ENCODE peak calls at places on chromosome 20, in seven cellular contexts. One of them, this sample, is unnamed.

GRCh38 chr20:60294627-60295026 is 336.4 kb downstream of the CDH26 start:
- DNase-seq in stimulated activated naive B cell treated with anti-CD40 and anti-IgM and Interleukin-4, amounts not matched to agents 10 μg/mL and 1 μg/mL and 100 μg/mL, for 72 hours: no peak
- DNase-seq in left ventricle myocardium inferior: no peak
- DNase-seq in stimulated activated CD4-positive, alpha-beta T cell treated with anti-CD3 and anti-CD28 coated beads, TNF-alpha, amount 100 ng/mL, for 4 hours: no peak
- DNase-seq in RWPE1: no peak
- DNase-seq in heart right ventricle: no peak
- DNase-seq in nephron progenitor cell: no peak
- DNase-seq in this sample: no peak

GRCh38 chr20:50427740-50428462 is 82.3 kb upstream of the PTPN1 start:
- DNase-seq in heart right ventricle: no peak
- DNase-seq in RWPE1: no peak
- DNase-seq in stimulated activated CD4-positive, alpha-beta T cell treated with anti-CD3 and anti-CD28 coated beads, TNF-alpha, amount 100 ng/mL, for 4 hours: no peak
- DNase-seq in stimulated activated naive B cell treated with anti-CD40 and anti-IgM and Interleukin-4, amounts not matched to agents 10 μg/mL and 1 μg/mL and 100 μg/mL, for 72 hours: no peak
- DNase-seq in nephron progenitor cell: no peak
- DNase-seq in left ventricle myocardium inferior: peak
- DNase-seq in this sample: no peak

GRCh38 chr20:57361517-57361916 is 10.5 kb downstream of the RAE1 start:
- DNase-seq in RWPE1: peak
- DNase-seq in heart right ventricle: no peak
- DNase-seq in stimulated activated naive B cell treated with anti-CD40 and anti-IgM and Interleukin-4, amounts not matched to agents 10 μg/mL and 1 μg/mL and 100 μg/mL, for 72 hours: no peak
- DNase-seq in stimulated activated CD4-positive, alpha-beta T cell treated with anti-CD3 and anti-CD28 coated beads, TNF-alpha, amount 100 ng/mL, for 4 hours: no peak
- DNase-seq in nephron progenitor cell: no peak
- DNase-seq in left ventricle myocardium inferior: no peak
- DNase-seq in this sample: no peak

GRCh38 chr20:51536116-51537069 is 6.1 kb downstream of the NFATC2 start:
- DNase-seq in left ventricle myocardium inferior: no peak
- DNase-seq in heart right ventricle: no peak
- DNase-seq in nephron progenitor cell: no peak
- DNase-seq in stimulated activated CD4-positive, alpha-beta T cell treated with anti-CD3 and anti-CD28 coated beads, TNF-alpha, amount 100 ng/mL, for 4 hours: no peak
- DNase-seq in stimulated activated naive B cell treated with anti-CD40 and anti-IgM and Interleukin-4, amounts not matched to agents 10 μg/mL and 1 μg/mL and 100 μg/mL, for 72 hours: no peak
- DNase-seq in RWPE1: no peak
- DNase-seq in this sample: no peak

GRCh38 chr20:34713194-34713943 is 9.2 kb downstream of the TP53INP2 start:
- DNase-seq in stimulated activated naive B cell treated with anti-CD40 and anti-IgM and Interleukin-4, amounts not matched to agents 10 μg/mL and 1 μg/mL and 100 μg/mL, for 72 hours: no peak
- DNase-seq in heart right ventricle: peak
- DNase-seq in left ventricle myocardium inferior: no peak
- DNase-seq in RWPE1: peak
- DNase-seq in stimulated activated CD4-positive, alpha-beta T cell treated with anti-CD3 and anti-CD28 coated beads, TNF-alpha, amount 100 ng/mL, for 4 hours: no peak
- DNase-seq in nephron progenitor cell: no peak
- DNase-seq in this sample: no peak

GRCh38 chr20:1844723-1845523 is 50.3 kb upstream of the SIRPA start:
- DNase-seq in left ventricle myocardium inferior: peak
- DNase-seq in stimulated activated naive B cell treated with anti-CD40 and anti-IgM and Interleukin-4, amounts not matched to agents 10 μg/mL and 1 μg/mL and 100 μg/mL, for 72 hours: peak
- DNase-seq in stimulated activated CD4-positive, alpha-beta T cell treated with anti-CD3 and anti-CD28 coated beads, TNF-alpha, amount 100 ng/mL, for 4 hours: no peak
- DNase-seq in heart right ventricle: peak
- DNase-seq in RWPE1: no peak
- DNase-seq in nephron progenitor cell: no peak
- DNase-seq in this sample: no peak

GRCh38 chr20:19885981-19886665 is 128.1 kb downstream of the RIN2 start:
- DNase-seq in RWPE1: peak
- DNase-seq in stimulated activated naive B cell treated with anti-CD40 and anti-IgM and Interleukin-4, amounts not matched to agents 10 μg/mL and 1 μg/mL and 100 μg/mL, for 72 hours: no peak
- DNase-seq in stimulated activated CD4-positive, alpha-beta T cell treated with anti-CD3 and anti-CD28 coated beads, TNF-alpha, amount 100 ng/mL, for 4 hours: no peak
- DNase-seq in left ventricle myocardium inferior: peak
- DNase-seq in nephron progenitor cell: no peak
- DNase-seq in heart right ventricle: peak
- DNase-seq in this sample: no peak

GRCh38 chr20:50728981-50729874 is 2.2 kb upstream of the PARD6B start:
- DNase-seq in stimulated activated naive B cell treated with anti-CD40 and anti-IgM and Interleukin-4, amounts not matched to agents 10 μg/mL and 1 μg/mL and 100 μg/mL, for 72 hours: no peak
- DNase-seq in heart right ventricle: no peak
- DNase-seq in nephron progenitor cell: no peak
- DNase-seq in RWPE1: peak
- DNase-seq in left ventricle myocardium inferior: no peak
- DNase-seq in stimulated activated CD4-positive, alpha-beta T cell treated with anti-CD3 and anti-CD28 coated beads, TNF-alpha, amount 100 ng/mL, for 4 hours: no peak
- DNase-seq in this sample: no peak

GRCh38 chr20:44414346-44414714 is 58.8 kb downstream of the HNF4A start:
- DNase-seq in nephron progenitor cell: no peak
- DNase-seq in RWPE1: no peak
- DNase-seq in heart right ventricle: no peak
- DNase-seq in stimulated activated CD4-positive, alpha-beta T cell treated with anti-CD3 and anti-CD28 coated beads, TNF-alpha, amount 100 ng/mL, for 4 hours: no peak
- DNase-seq in stimulated activated naive B cell treated with anti-CD40 and anti-IgM and Interleukin-4, amounts not matched to agents 10 μg/mL and 1 μg/mL and 100 μg/mL, for 72 hours: no peak
- DNase-seq in left ventricle myocardium inferior: no peak
- DNase-seq in this sample: no peak

GRCh38 chr20:35610833-35611427 is 4.7 kb upstream of the SPAG4 start:
- DNase-seq in heart right ventricle: no peak
- DNase-seq in RWPE1: no peak
- DNase-seq in nephron progenitor cell: no peak
- DNase-seq in stimulated activated naive B cell treated with anti-CD40 and anti-IgM and Interleukin-4, amounts not matched to agents 10 μg/mL and 1 μg/mL and 100 μg/mL, for 72 hours: no peak
- DNase-seq in stimulated activated CD4-positive, alpha-beta T cell treated with anti-CD3 and anti-CD28 coated beads, TNF-alpha, amount 100 ng/mL, for 4 hours: no peak
- DNase-seq in left ventricle myocardium inferior: no peak
- DNase-seq in this sample: no peak

GRCh38 chr20:25299801-25300200 is 51.9 kb downstream of the PYGB start:
- DNase-seq in heart right ventricle: no peak
- DNase-seq in left ventricle myocardium inferior: no peak
- DNase-seq in RWPE1: peak
- DNase-seq in stimulated activated CD4-positive, alpha-beta T cell treated with anti-CD3 and anti-CD28 coated beads, TNF-alpha, amount 100 ng/mL, for 4 hours: no peak
- DNase-seq in stimulated activated naive B cell treated with anti-CD40 and anti-IgM and Interleukin-4, amounts not matched to agents 10 μg/mL and 1 μg/mL and 100 μg/mL, for 72 hours: no peak
- DNase-seq in nephron progenitor cell: no peak
- DNase-seq in this sample: no peak

GRCh38 chr20:57007171-57007540 is 259.3 kb downstream of the BMP7 start:
- DNase-seq in left ventricle myocardium inferior: no peak
- DNase-seq in heart right ventricle: no peak
- DNase-seq in stimulated activated naive B cell treated with anti-CD40 and anti-IgM and Interleukin-4, amounts not matched to agents 10 μg/mL and 1 μg/mL and 100 μg/mL, for 72 hours: no peak
- DNase-seq in stimulated activated CD4-positive, alpha-beta T cell treated with anti-CD3 and anti-CD28 coated beads, TNF-alpha, amount 100 ng/mL, for 4 hours: no peak
- DNase-seq in nephron progenitor cell: no peak
- DNase-seq in RWPE1: no peak
- DNase-seq in this sample: no peak

GRCh38 chr20:16419138-16419715 is 154.0 kb downstream of the KIF16B start:
- DNase-seq in RWPE1: no peak
- DNase-seq in nephron progenitor cell: no peak
- DNase-seq in stimulated activated CD4-positive, alpha-beta T cell treated with anti-CD3 and anti-CD28 coated beads, TNF-alpha, amount 100 ng/mL, for 4 hours: no peak
- DNase-seq in stimulated activated naive B cell treated with anti-CD40 and anti-IgM and Interleukin-4, amounts not matched to agents 10 μg/mL and 1 μg/mL and 100 μg/mL, for 72 hours: no peak
- DNase-seq in heart right ventricle: no peak
- DNase-seq in left ventricle myocardium inferior: no peak
- DNase-seq in this sample: no peak

This sample was measured in glutamatergic neuron.